ENCODE peak calls at places on chromosomes 3 and 15, in six cellular contexts. One of them, this sample, is unnamed.

GRCh38 chr3:52295809-52296208 is 8.2 kb downstream of the GLYCTK start:
- DNase-seq in BE2C: no peak
- DNase-seq in NCI-H345: no peak
- DNase-seq in mesothelial cell of epicardium: no peak
- DNase-seq in stimulated activated CD4-positive, alpha-beta T cell treated with anti-CD3 and anti-CD28 coated beads, Interleukin-2, amount 100 ng/mL, for 48 hours: no peak
- DNase-seq in NCI-H2029 treated with DMSO at 0.1 percent for 48 hours: no peak
- DNase-seq in this sample: no peak

GRCh38 chr3:37905987-37906674 is 44.5 kb downstream of the CTDSPL start:
- DNase-seq in BE2C: peak
- DNase-seq in NCI-H345: peak
- DNase-seq in mesothelial cell of epicardium: no peak
- DNase-seq in stimulated activated CD4-positive, alpha-beta T cell treated with anti-CD3 and anti-CD28 coated beads, Interleukin-2, amount 100 ng/mL, for 48 hours: no peak
- DNase-seq in NCI-H2029 treated with DMSO at 0.1 percent for 48 hours: no peak
- DNase-seq in this sample: no peak

GRCh38 chr3:51304230-51304629 is 80.9 kb upstream of the MANF start:
- DNase-seq in BE2C: no peak
- DNase-seq in NCI-H345: no peak
- DNase-seq in mesothelial cell of epicardium: no peak
- DNase-seq in stimulated activated CD4-positive, alpha-beta T cell treated with anti-CD3 and anti-CD28 coated beads, Interleukin-2, amount 100 ng/mL, for 48 hours: no peak
- DNase-seq in NCI-H2029 treated with DMSO at 0.1 percent for 48 hours: no peak
- DNase-seq in this sample: no peak

GRCh38 chr15:73560501-73561117 is 72.6 kb downstream of the NPTN start:
- DNase-seq in BE2C: peak
- DNase-seq in NCI-H345: peak
- DNase-seq in mesothelial cell of epicardium: no peak
- DNase-seq in stimulated activated CD4-positive, alpha-beta T cell treated with anti-CD3 and anti-CD28 coated beads, Interleukin-2, amount 100 ng/mL, for 48 hours: peak
- DNase-seq in NCI-H2029 treated with DMSO at 0.1 percent for 48 hours: peak
- DNase-seq in this sample: no peak

GRCh38 chr3:81375921-81376320 is 385.5 kb downstream of the GBE1 start:
- DNase-seq in BE2C: no peak
- DNase-seq in NCI-H345: no peak
- DNase-seq in mesothelial cell of epicardium: no peak
- DNase-seq in stimulated activated CD4-positive, alpha-beta T cell treated with anti-CD3 and anti-CD28 coated beads, Interleukin-2, amount 100 ng/mL, for 48 hours: no peak
- DNase-seq in NCI-H2029 treated with DMSO at 0.1 percent for 48 hours: no peak
- DNase-seq in this sample: no peak

GRCh38 chr15:75036269-75036668 is 12.9 kb downstream of the PPCDC start:
- DNase-seq in BE2C: no peak
- DNase-seq in NCI-H345: no peak
- DNase-seq in mesothelial cell of epicardium: no peak
- DNase-seq in stimulated activated CD4-positive, alpha-beta T cell treated with anti-CD3 and anti-CD28 coated beads, Interleukin-2, amount 100 ng/mL, for 48 hours: no peak
- DNase-seq in NCI-H2029 treated with DMSO at 0.1 percent for 48 hours: no peak
- DNase-seq in this sample: no peak

GRCh38 chr3:112908252-112908651 is 61.6 kb upstream of the CD200R1L start:
- DNase-seq in BE2C: no peak
- DNase-seq in NCI-H345: no peak
- DNase-seq in mesothelial cell of epicardium: no peak
- DNase-seq in stimulated activated CD4-positive, alpha-beta T cell treated with anti-CD3 and anti-CD28 coated beads, Interleukin-2, amount 100 ng/mL, for 48 hours: no peak
- DNase-seq in NCI-H2029 treated with DMSO at 0.1 percent for 48 hours: no peak
- DNase-seq in this sample: no peak

GRCh38 chr15:37090543-37091175 is 9.7 kb downstream of the MEIS2 start:
- DNase-seq in BE2C: no peak
- DNase-seq in NCI-H345: no peak
- DNase-seq in mesothelial cell of epicardium: no peak
- DNase-seq in stimulated activated CD4-positive, alpha-beta T cell treated with anti-CD3 and anti-CD28 coated beads, Interleukin-2, amount 100 ng/mL, for 48 hours: no peak
- DNase-seq in NCI-H2029 treated with DMSO at 0.1 percent for 48 hours: no peak
- DNase-seq in this sample: no peak

GRCh38 chr3:13010770-13011169 is 62.5 kb downstream of the IQSEC1 start:
- DNase-seq in BE2C: no peak
- DNase-seq in NCI-H345: no peak
- DNase-seq in mesothelial cell of epicardium: no peak
- DNase-seq in stimulated activated CD4-positive, alpha-beta T cell treated with anti-CD3 and anti-CD28 coated beads, Interleukin-2, amount 100 ng/mL, for 48 hours: no peak
- DNase-seq in NCI-H2029 treated with DMSO at 0.1 percent for 48 hours: no peak
- DNase-seq in this sample: no peak

GRCh38 chr15:89963301-89964288 is 37.5 kb upstream of the ZNF710 start:
- DNase-seq in BE2C: no peak
- DNase-seq in NCI-H345: no peak
- DNase-seq in mesothelial cell of epicardium: no peak
- DNase-seq in stimulated activated CD4-positive, alpha-beta T cell treated with anti-CD3 and anti-CD28 coated beads, Interleukin-2, amount 100 ng/mL, for 48 hours: no peak
- DNase-seq in NCI-H2029 treated with DMSO at 0.1 percent for 48 hours: no peak
- DNase-seq in this sample: no peak

GRCh38 chr3:122564155-122564912 is at the start of the genes DTX3L and PARP9:
- DNase-seq in BE2C: peak
- DNase-seq in NCI-H345: peak
- DNase-seq in mesothelial cell of epicardium: peak
- DNase-seq in stimulated activated CD4-positive, alpha-beta T cell treated with anti-CD3 and anti-CD28 coated beads, Interleukin-2, amount 100 ng/mL, for 48 hours: peak
- DNase-seq in NCI-H2029 treated with DMSO at 0.1 percent for 48 hours: peak
- DNase-seq in this sample: no peak

GRCh38 chr3:128922804-128923459 is 43.5 kb downstream of the ACAD9 start:
- DNase-seq in BE2C: no peak
- DNase-seq in NCI-H345: no peak
- DNase-seq in mesothelial cell of epicardium: no peak
- DNase-seq in stimulated activated CD4-positive, alpha-beta T cell treated with anti-CD3 and anti-CD28 coated beads, Interleukin-2, amount 100 ng/mL, for 48 hours: peak
- DNase-seq in NCI-H2029 treated with DMSO at 0.1 percent for 48 hours: no peak
- DNase-seq in this sample: no peak

GRCh38 chr3:115655761-115656282 is 32.5 kb downstream of the GAP43 start:
- DNase-seq in BE2C: peak
- DNase-seq in NCI-H345: no peak
- DNase-seq in mesothelial cell of epicardium: no peak
- DNase-seq in stimulated activated CD4-positive, alpha-beta T cell treated with anti-CD3 and anti-CD28 coated beads, Interleukin-2, amount 100 ng/mL, for 48 hours: no peak
- DNase-seq in NCI-H2029 treated with DMSO at 0.1 percent for 48 hours: no peak
- DNase-seq in this sample: no peak

GRCh38 chr3:192836469-192836820 is 81.2 kb downstream of the MB21D2 start:
- DNase-seq in BE2C: no peak
- DNase-seq in NCI-H345: no peak
- DNase-seq in mesothelial cell of epicardium: no peak
- DNase-seq in stimulated activated CD4-positive, alpha-beta T cell treated with anti-CD3 and anti-CD28 coated beads, Interleukin-2, amount 100 ng/mL, for 48 hours: no peak
- DNase-seq in NCI-H2029 treated with DMSO at 0.1 percent for 48 hours: no peak
- DNase-seq in this sample: no peak

GRCh38 chr3:125313060-125313635 is 62.0 kb downstream of the ZNF148 start:
- DNase-seq in BE2C: no peak
- DNase-seq in NCI-H345: no peak
- DNase-seq in mesothelial cell of epicardium: no peak
- DNase-seq in stimulated activated CD4-positive, alpha-beta T cell treated with anti-CD3 and anti-CD28 coated beads, Interleukin-2, amount 100 ng/mL, for 48 hours: no peak
- DNase-seq in NCI-H2029 treated with DMSO at 0.1 percent for 48 hours: no peak
- DNase-seq in this sample: no peak

GRCh38 chr3:72547183-72547582 is 301.1 kb downstream of the SHQ1 start:
- DNase-seq in BE2C: no peak
- DNase-seq in NCI-H345: no peak
- DNase-seq in mesothelial cell of epicardium: no peak
- DNase-seq in stimulated activated CD4-positive, alpha-beta T cell treated with anti-CD3 and anti-CD28 coated beads, Interleukin-2, amount 100 ng/mL, for 48 hours: no peak
- DNase-seq in NCI-H2029 treated with DMSO at 0.1 percent for 48 hours: no peak
- DNase-seq in this sample: no peak

GRCh38 chr15:63560741-63561448 is 36.3 kb upstream of the FBXL22 start:
- DNase-seq in BE2C: no peak
- DNase-seq in NCI-H345: no peak
- DNase-seq in mesothelial cell of epicardium: no peak
- DNase-seq in stimulated activated CD4-positive, alpha-beta T cell treated with anti-CD3 and anti-CD28 coated beads, Interleukin-2, amount 100 ng/mL, for 48 hours: peak
- DNase-seq in NCI-H2029 treated with DMSO at 0.1 percent for 48 hours: no peak
- DNase-seq in this sample: no peak

GRCh38 chr3:157445897-157446296 is 9.2 kb downstream of the PTX3 start:
- DNase-seq in BE2C: no peak
- DNase-seq in NCI-H345: no peak
- DNase-seq in mesothelial cell of epicardium: no peak
- DNase-seq in stimulated activated CD4-positive, alpha-beta T cell treated with anti-CD3 and anti-CD28 coated beads, Interleukin-2, amount 100 ng/mL, for 48 hours: no peak
- DNase-seq in NCI-H2029 treated with DMSO at 0.1 percent for 48 hours: no peak
- DNase-seq in this sample: no peak

GRCh38 chr3:39668420-39668819 is 141.0 kb upstream of the MYRIP start:
- DNase-seq in BE2C: peak
- DNase-seq in NCI-H345: peak
- DNase-seq in mesothelial cell of epicardium: no peak
- DNase-seq in stimulated activated CD4-positive, alpha-beta T cell treated with anti-CD3 and anti-CD28 coated beads, Interleukin-2, amount 100 ng/mL, for 48 hours: no peak
- DNase-seq in NCI-H2029 treated with DMSO at 0.1 percent for 48 hours: peak
- DNase-seq in this sample: peak

GRCh38 chr15:85897207-85897817 is 102.6 kb upstream of the KLHL25 start:
- DNase-seq in BE2C: no peak
- DNase-seq in NCI-H345: no peak
- DNase-seq in mesothelial cell of epicardium: no peak
- DNase-seq in stimulated activated CD4-positive, alpha-beta T cell treated with anti-CD3 and anti-CD28 coated beads, Interleukin-2, amount 100 ng/mL, for 48 hours: no peak
- DNase-seq in NCI-H2029 treated with DMSO at 0.1 percent for 48 hours: no peak
- DNase-seq in this sample: no peak

GRCh38 chr15:47135279-47135678 is 582.0 kb upstream of the SEMA6D start:
- DNase-seq in BE2C: no peak
- DNase-seq in NCI-H345: no peak
- DNase-seq in mesothelial cell of epicardium: no peak
- DNase-seq in stimulated activated CD4-positive, alpha-beta T cell treated with anti-CD3 and anti-CD28 coated beads, Interleukin-2, amount 100 ng/mL, for 48 hours: no peak
- DNase-seq in NCI-H2029 treated with DMSO at 0.1 percent for 48 hours: no peak
- DNase-seq in this sample: no peak